ENCODE peak calls at places on chromosomes 6 and 20, in nine cellular contexts. O is WERI-Rb-1, R is mucosa of descending colon, P is RWPE1, T is HCT116, A is progenitor cell of endocrine pancreas, N is GM10248, L is fibroblast of pulmonary artery, F is brain microvascular endothelial cell. X is an unnamed sample.

GRCh38 chr20:38191654-38192053 is 26.6 kb upstream of the TGM2 start:
- DNase-seq in O (no peak), R (no peak), P (no peak), T (no peak), A (no peak), N (no peak), L (no peak), F (no peak), X (no peak)

GRCh38 chr6:156687875-156688549 is 89.2 kb upstream of the ARID1B start:
- DNase-seq in O (peak; percentile 34), R (peak; percentile 48), P (no peak), T (peak; percentile 10), A (no peak), N (no peak), L (peak; percentile 45), F (peak; percentile 6), X (peak; percentile 3)

GRCh38 chr6:20891161-20891560 is 356.9 kb downstream of the CDKAL1 start:
- DNase-seq in O (peak; percentile 16), R (no peak), P (no peak), T (no peak), A (no peak), N (no peak), L (no peak), F (no peak), X (no peak)

GRCh38 chr20:62377615-62378085 is 9.3 kb upstream of the RPS21 start:
- DNase-seq in O (no peak), R (no peak), P (no peak), T (no peak), A (no peak), N (no peak), L (no peak), F (no peak), X (no peak)

GRCh38 chr6:24925661-24926060 is 10.1 kb downstream of the RIPOR2 start:
- DNase-seq in O (no peak), R (no peak), P (no peak), T (no peak), A (no peak), N (no peak), L (no peak), F (no peak), X (no peak)

GRCh38 chr6:72813807-72814596 is 192.1 kb downstream of the KCNQ5 start:
- DNase-seq in O (no peak), R (no peak), P (no peak), T (no peak), A (no peak), N (no peak), L (no peak), F (no peak), X (no peak)

GRCh38 chr6:132797975-132798819 is at the start of gene SLC18B1:
- DNase-seq in O (peak; percentile 33), R (peak; percentile 80), P (peak; percentile 60), T (no peak), A (peak; percentile 49), N (peak; percentile 48), L (peak; percentile 25), F (peak; percentile 22), X (peak; percentile 63)

GRCh38 chr6:21748343-21749063 is 155.0 kb downstream of the SOX4 start:
- DNase-seq in O (no peak), R (no peak), P (peak; percentile 62), T (no peak), A (no peak), N (no peak), L (peak; percentile 58), F (peak; percentile 65), X (peak; percentile 8)

GRCh38 chr20:12067686-12068085 is 150.0 kb downstream of the BTBD3 start:
- DNase-seq in O (no peak), R (no peak), P (no peak), T (no peak), A (no peak), N (no peak), L (no peak), F (no peak), X (no peak)

GRCh38 chr6:11851405-11851804 is 72.8 kb upstream of the ADTRP start:
- DNase-seq in O (no peak), R (no peak), P (peak; percentile 44), T (no peak), A (no peak), N (no peak), L (no peak), F (peak; percentile 52), X (no peak)

GRCh38 chr6:49909508-49910047 is 43.2 kb upstream of the CRISP1 start:
- DNase-seq in O (no peak), R (no peak), P (no peak), T (no peak), A (no peak), N (no peak), L (no peak), F (no peak), X (no peak)

GRCh38 chr6:72246926-72247325 is 360.6 kb downstream of the RIMS1 start:
- DNase-seq in O (peak; percentile 16), R (no peak), P (peak; percentile 1), T (peak; percentile 0), A (no peak), N (no peak), L (no peak), F (peak; percentile 17), X (no peak)

GRCh38 chr6:44672086-44672485 is 284.6 kb downstream of the CDC5L start:
- DNase-seq in O (no peak), R (no peak), P (no peak), T (no peak), A (no peak), N (no peak), L (no peak), F (no peak), X (no peak)

GRCh38 chr6:37643851-37644672 is 53.6 kb downstream of the MDGA1 start:
- DNase-seq in O (no peak), R (no peak), P (no peak), T (no peak), A (no peak), N (no peak), L (peak; percentile 49), F (no peak), X (no peak)

GRCh38 chr6:23106951-23107350 is 537.6 kb downstream of the HDGFL1 start:
- DNase-seq in O (no peak), R (no peak), P (no peak), T (no peak), A (no peak), N (no peak), L (peak; percentile 13), F (peak; percentile 47), X (no peak)

GRCh38 chr6:129499871-129500219 is 210.1 kb downstream of the ARHGAP18 start:
- DNase-seq in O (no peak), R (no peak), P (no peak), T (no peak), A (no peak), N (no peak), L (no peak), F (no peak), X (no peak)

DNA sequence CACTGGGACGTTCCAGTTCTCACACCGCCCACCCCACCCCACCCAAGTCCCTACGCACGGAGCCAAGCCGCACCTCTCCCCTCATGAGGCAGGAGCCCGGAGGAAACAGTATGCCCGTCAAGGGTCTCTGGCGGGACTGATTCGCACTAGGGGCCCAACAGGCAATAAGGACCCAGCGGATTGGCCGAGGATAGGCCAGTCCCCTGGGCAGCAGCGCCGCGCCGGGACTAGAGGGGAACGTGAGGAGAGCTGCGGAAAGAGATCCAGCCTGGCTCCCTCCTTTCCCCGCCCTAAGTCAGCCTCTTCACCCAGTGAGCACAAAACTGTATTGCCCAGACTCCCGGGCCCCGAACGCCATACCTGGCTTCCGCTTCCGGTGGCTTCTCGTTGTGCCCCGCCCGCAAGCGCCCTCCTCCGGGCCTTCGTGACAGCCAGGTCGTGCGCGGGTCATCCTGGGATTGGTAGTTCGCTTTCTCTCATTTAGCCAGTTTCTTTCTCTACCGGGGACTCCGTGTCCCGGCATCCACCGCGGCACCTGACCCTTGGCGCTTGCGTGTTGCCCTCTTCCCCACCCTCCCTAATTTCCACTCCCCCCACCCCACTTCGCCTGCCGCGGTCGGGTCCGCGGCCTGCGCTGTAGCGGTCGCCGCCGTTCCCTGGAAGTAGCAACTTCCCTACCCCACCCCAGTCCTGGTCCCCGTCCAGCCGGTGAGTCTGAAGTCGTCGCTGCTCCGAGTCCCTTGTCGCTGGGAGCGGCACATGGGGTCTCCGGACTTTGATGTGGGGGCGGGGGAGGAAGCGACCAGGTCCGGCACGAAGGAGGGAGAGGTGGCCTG is at the start of gene CSNK2B:
- DNase-seq in O (peak; percentile 100), R (peak; percentile 98), P (peak; percentile 96), T (peak; percentile 96), A (peak; percentile 91), N (peak; percentile 97), L (peak; percentile 97), F (peak; percentile 98), X (peak; percentile 99)
- TF ChIP-seq CTCF in O (peak; percentile 2), R (no peak), P (no peak), T (no peak), A (no peak), N (no peak), L (no peak), F (no peak), X (no peak)

GRCh38 chr6:52640170-52640569 is 30.7 kb upstream of the TMEM14A start:
- DNase-seq in O (no peak), R (peak; percentile 31), P (no peak), T (no peak), A (no peak), N (no peak), L (peak; percentile 79), F (peak; percentile 40), X (no peak)
- TF ChIP-seq CTCF in O (no peak), R (no peak), P (no peak), T (no peak), A (no peak), N (no peak), L (no peak), F (no peak), X (no peak)

DNA sequence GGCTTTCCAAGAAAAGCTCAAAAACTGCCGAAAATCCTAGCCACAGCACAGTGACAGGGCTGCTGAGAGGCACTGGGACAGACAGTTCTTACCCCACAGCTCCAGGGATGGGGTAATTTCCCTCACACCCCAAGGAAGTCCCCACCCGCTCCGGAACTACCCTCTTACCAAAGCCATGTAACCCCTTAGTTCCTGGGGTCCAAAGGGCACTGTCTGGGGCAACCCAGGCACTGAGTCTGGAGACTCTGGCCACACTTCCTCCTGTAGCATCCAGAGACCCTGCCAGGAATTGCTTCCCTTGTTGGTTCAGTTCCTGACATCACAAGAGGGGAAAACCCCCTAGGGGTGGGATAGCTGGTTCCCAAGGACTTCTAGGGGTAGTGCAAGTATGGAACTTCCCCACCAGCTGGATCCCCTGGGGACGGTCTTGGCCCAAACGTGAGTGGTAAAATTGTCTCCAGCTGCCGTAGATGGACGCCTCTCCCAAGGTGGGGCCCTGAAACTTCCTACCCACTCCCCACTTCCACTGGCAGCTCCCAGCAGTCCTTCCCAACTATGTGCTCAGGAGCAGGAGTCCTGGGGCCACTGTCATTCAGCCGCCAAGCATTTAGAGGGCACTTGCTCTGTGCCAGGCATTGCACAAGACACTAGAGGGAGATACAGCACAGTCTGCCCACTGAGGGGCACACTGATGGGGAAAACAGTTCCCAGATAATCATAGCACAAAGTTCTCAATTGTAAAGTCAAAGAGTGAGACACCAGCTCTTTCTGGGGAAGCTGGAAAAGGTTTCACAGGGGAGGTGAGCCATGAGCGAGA is 17.3 kb upstream of the HCK start:
- DNase-seq in O (no peak), R (no peak), P (no peak), T (no peak), A (no peak), N (no peak), L (no peak), F (no peak), X (no peak)
- TF ChIP-seq CTCF in O (no peak), R (no peak), P (no peak), T (peak; percentile 24), A (no peak), N (peak; percentile 46), L (no peak), F (peak; percentile 24), X (no peak)

GRCh38 chr6:130760006-130760405 is 67.2 kb upstream of the SMLR1 start:
- DNase-seq in O (peak; percentile 33), R (no peak), P (peak; percentile 52), T (peak; percentile 44), A (no peak), N (no peak), L (peak; percentile 59), F (peak; percentile 47), X (no peak)
- TF ChIP-seq CTCF in O (peak; percentile 59), R (no peak), P (no peak), T (peak; percentile 74), A (peak; percentile 68), N (peak; percentile 15), L (peak; percentile 71), F (peak; percentile 88), X (peak; percentile 62)